ENCODE peak calls at places on chromosomes 5 and 9, in four cellular contexts. One of them, this sample, is unnamed. For H3K4me1, the result is how much of the 10 kb centered on the place peaks cover.

GRCh38 chr9:129445794-129446306 is 175.1 kb downstream of the C9orf50 start:
- DNase-seq in stomach: no peak
- DNase-seq in upper lobe of left lung: no peak
- DNase-seq in uterus: no peak
- DNase-seq in this sample: no peak

GRCh38 chr5:92064993-92065392 is 681.9 kb upstream of the ARRDC3 start:
- DNase-seq in upper lobe of left lung: no peak
- DNase-seq in stomach: no peak
- DNase-seq in uterus: no peak
- DNase-seq in this sample: no peak

GRCh38 chr5:1658665-1659064 is 134.9 kb upstream of the LPCAT1 start:
- DNase-seq in uterus: no peak
- DNase-seq in upper lobe of left lung: no peak
- DNase-seq in stomach: no peak
- DNase-seq in this sample: no peak

GRCh38 chr9:106890621-106891020 is 27.7 kb downstream of the ZNF462 start:
- DNase-seq in uterus: no peak
- DNase-seq in stomach: no peak
- DNase-seq in upper lobe of left lung: no peak
- DNase-seq in this sample: no peak

GRCh38 chr5:6435356-6435755 is 13.3 kb upstream of the UBE2QL1 start:
- DNase-seq in uterus: no peak
- DNase-seq in upper lobe of left lung: no peak
- DNase-seq in stomach: no peak
- DNase-seq in this sample: no peak

GRCh38 chr5:99037668-99038067 is 108.9 kb upstream of the CHD1 start:
- DNase-seq in stomach: peak
- DNase-seq in upper lobe of left lung: peak
- DNase-seq in uterus: no peak
- DNase-seq in this sample: no peak

GRCh38 chr5:16600397-16600796 is 16.4 kb downstream of the RETREG1 start:
- DNase-seq in upper lobe of left lung: peak
- DNase-seq in stomach: no peak
- DNase-seq in uterus: peak
- DNase-seq in this sample: no peak

GRCh38 chr5:16554110-16554509 is 62.7 kb downstream of the RETREG1 start:
- DNase-seq in stomach: peak
- DNase-seq in uterus: no peak
- DNase-seq in upper lobe of left lung: no peak
- DNase-seq in this sample: peak

GRCh38 chr5:52943808-52944207 is 45.3 kb upstream of the ITGA2 start:
- DNase-seq in uterus: peak
- DNase-seq in stomach: no peak
- DNase-seq in upper lobe of left lung: no peak
- DNase-seq in this sample: no peak

GRCh38 chr9:18759836-18760235 is 273.2 kb downstream of the SAXO1 start:
- DNase-seq in uterus: no peak
- DNase-seq in upper lobe of left lung: no peak
- DNase-seq in stomach: no peak
- DNase-seq in this sample: no peak

GRCh38 chr9:137421838-137422667 is 909 bp downstream of the EXD3 start:
- DNase-seq in stomach: no peak
- DNase-seq in uterus: no peak
- DNase-seq in upper lobe of left lung: no peak
- DNase-seq in this sample: no peak

GRCh38 chr9:137415451-137415850 is 7.5 kb downstream of the EXD3 start:
- DNase-seq in uterus: no peak
- DNase-seq in stomach: no peak
- DNase-seq in upper lobe of left lung: no peak
- DNase-seq in this sample: no peak

GRCh38 chr9:137416563-137417151 is 6.3 kb downstream of the EXD3 start:
- DNase-seq in upper lobe of left lung: no peak
- DNase-seq in stomach: no peak
- DNase-seq in uterus: no peak
- DNase-seq in this sample: no peak

GRCh38 chr9:137416006-137416562 is 6.9 kb downstream of the EXD3 start:
- DNase-seq in upper lobe of left lung: no peak
- DNase-seq in stomach: no peak
- DNase-seq in uterus: no peak
- DNase-seq in this sample: no peak

GRCh38 chr9:137417161-137418021 is 5.6 kb downstream of the EXD3 start:
- DNase-seq in stomach: no peak
- DNase-seq in uterus: no peak
- DNase-seq in upper lobe of left lung: no peak
- DNase-seq in this sample: no peak
- H3K4me1 ChIP-seq in stomach: under half
- H3K4me1 ChIP-seq in uterus: under half
- H3K4me1 ChIP-seq in upper lobe of left lung: under half
- H3K4me1 ChIP-seq in this sample: under half

GRCh38 chr5:82308997-82309670 is 31.0 kb upstream of the RPS23 start:
- DNase-seq in uterus: no peak
- DNase-seq in stomach: no peak
- DNase-seq in upper lobe of left lung: no peak
- DNase-seq in this sample: no peak
- H3K4me3 ChIP-seq in uterus: no peak
- H3K4me3 ChIP-seq in stomach: no peak
- H3K4me3 ChIP-seq in upper lobe of left lung: no peak
- H3K4me3 ChIP-seq in this sample: no peak

DNA sequence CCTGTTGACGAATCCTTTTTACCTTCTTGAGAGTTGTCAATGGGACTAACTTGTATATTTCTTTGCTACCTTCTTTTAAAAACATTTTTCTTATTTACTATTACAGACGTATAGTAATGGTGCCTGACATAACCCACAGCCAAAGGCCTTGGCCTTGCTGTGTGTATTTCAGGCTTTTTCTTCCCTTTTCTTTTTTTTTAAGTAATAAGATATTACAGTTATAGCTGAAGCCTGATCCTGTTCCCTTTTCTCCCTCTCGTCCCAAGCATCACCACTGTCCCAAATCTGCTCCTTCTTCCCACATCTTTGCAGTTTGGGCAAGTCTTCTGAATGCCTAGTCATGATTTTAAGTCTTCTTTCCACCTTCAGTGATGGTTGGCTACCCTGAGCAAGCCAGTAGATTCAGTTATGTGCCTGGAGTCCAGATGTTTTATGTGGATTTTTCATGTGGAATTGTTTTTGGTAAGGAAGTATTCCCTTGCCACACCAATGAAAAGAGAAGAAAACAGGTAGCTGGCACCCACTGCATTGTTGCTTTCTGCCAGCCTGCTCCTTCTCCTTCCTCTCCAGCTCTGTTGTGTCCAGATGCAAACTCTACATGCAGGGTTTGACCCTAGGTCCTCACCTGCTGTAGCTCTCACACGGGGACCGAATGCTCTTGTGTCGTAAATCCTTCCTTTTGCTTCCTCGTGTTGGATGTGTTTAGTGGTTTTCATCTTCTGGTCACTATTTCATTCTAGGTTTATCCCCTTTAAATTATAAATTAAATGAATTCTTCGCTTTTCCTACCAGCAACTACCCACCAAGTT is 26.5 kb downstream of the ABL1 start:
- DNase-seq in stomach: no peak
- DNase-seq in uterus: no peak
- DNase-seq in upper lobe of left lung: no peak
- DNase-seq in this sample: no peak
- TF ChIP-seq POLR2A in stomach: no peak
- TF ChIP-seq POLR2A in uterus: no peak
- TF ChIP-seq POLR2A in upper lobe of left lung: no peak
- TF ChIP-seq POLR2A in this sample: no peak

GRCh38 chr9:134486127-134486995 is 155.2 kb upstream of the COL5A1 start:
- DNase-seq in stomach: no peak
- DNase-seq in upper lobe of left lung: peak
- DNase-seq in uterus: peak
- DNase-seq in this sample: peak
- H3K4me1 ChIP-seq in stomach: under half
- H3K4me1 ChIP-seq in upper lobe of left lung: under half
- H3K4me1 ChIP-seq in uterus: under half
- H3K4me1 ChIP-seq in this sample: under half

DNA sequence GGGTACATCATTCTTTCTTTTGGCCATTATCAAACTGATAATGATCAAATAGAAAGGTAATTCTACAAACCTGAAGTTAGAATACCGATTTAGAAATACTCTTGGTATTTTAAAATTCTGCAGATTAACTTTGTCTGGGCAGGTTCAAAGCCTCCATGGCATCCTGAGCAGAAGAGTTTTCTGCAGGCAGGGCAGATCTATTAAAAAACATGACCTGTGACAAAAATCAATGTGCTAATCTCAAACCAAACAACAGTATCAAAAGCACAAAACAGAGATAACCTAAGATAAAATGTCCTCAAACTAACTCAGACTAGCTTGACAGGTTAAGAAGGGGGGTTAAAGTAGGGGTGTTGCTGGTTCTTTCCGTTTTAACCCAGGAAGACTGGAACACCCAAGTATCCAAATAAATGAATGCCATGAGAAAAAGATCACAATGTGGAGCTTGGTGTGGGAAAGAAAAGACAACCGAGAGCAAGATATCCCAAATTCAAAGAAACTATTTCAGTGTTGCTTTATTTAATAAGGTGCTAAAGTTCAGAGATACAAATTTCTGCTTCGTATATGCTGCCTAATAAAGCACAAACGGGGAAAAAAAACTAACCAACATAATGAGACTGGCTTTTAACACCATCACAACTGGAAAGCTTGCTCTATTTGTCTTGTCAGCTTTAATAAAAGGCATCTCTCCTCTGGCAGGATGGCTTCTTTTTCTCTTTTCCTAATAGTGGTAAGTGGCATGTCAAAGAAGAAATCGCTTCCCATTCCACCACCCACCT is 2.4 kb downstream of the EFNA5 start:
- DNase-seq in uterus: no peak
- DNase-seq in stomach: no peak
- DNase-seq in upper lobe of left lung: no peak
- DNase-seq in this sample: no peak
- H3K4me3 ChIP-seq in uterus: no peak
- H3K4me3 ChIP-seq in stomach: peak
- H3K4me3 ChIP-seq in upper lobe of left lung: peak
- H3K4me3 ChIP-seq in this sample: no peak

DNA sequence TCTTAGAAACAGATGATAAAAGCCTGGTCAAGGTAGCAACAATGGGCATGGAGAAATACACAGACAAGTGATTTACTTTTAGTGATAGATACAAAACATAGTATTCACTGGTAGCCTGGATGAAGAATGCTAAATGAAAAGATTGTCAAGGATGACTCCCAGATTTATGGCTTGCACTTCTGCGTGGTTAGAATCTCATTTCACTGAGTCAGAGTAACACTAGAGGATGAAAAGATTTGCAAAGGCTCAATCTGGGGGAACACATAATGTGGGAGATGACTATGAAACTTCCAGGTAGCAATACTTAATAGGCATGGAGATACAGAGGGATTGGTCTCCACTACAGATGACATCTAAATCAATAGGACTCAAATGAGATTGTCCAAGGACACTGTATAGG is 38.4 kb downstream of the AGTPBP1 start:
- DNase-seq in uterus: no peak
- DNase-seq in upper lobe of left lung: no peak
- DNase-seq in stomach: no peak
- DNase-seq in this sample: no peak
- TF ChIP-seq POLR2A in uterus: no peak
- TF ChIP-seq POLR2A in upper lobe of left lung: no peak
- TF ChIP-seq POLR2A in stomach: no peak
- TF ChIP-seq POLR2A in this sample: no peak

DNA sequence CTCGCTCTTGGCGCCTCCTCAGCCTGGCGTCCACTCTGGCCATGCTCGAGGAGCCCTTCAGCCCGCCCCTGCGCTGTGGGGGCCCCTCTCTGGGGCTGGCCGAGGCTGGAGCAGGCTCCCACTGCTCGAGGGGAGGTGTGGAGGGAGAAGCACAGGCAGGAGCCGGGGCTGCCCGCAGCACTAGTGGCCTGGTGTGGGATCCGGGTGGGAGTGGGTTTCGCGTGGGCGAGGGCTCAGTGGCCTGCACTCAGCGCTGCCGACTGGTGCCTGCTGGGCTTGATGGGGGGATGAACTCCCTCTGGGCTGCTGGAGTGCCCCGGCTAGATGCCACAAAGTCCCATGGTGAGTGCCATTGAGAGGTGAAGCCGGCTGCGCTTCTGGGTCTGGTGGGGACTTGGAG is 4.4 kb upstream of the HSPA4 start:
- DNase-seq in upper lobe of left lung: no peak
- DNase-seq in uterus: no peak
- DNase-seq in stomach: no peak
- DNase-seq in this sample: no peak
- H3K4me1 ChIP-seq in upper lobe of left lung: under half
- H3K4me1 ChIP-seq in uterus: under half
- H3K4me1 ChIP-seq in stomach: under half
- H3K4me1 ChIP-seq in this sample: under half

GRCh38 chr5:81853005-81853357 is 102.1 kb upstream of the SSBP2 start:
- DNase-seq in uterus: no peak
- DNase-seq in upper lobe of left lung: no peak
- DNase-seq in stomach: no peak
- DNase-seq in this sample: no peak
- H3K4me3 ChIP-seq in uterus: no peak
- H3K4me3 ChIP-seq in upper lobe of left lung: peak
- H3K4me3 ChIP-seq in stomach: no peak
- H3K4me3 ChIP-seq in this sample: no peak

This sample was measured in body of pancreas.